ENCODE peak calls at places on chromosomes 3 and 15, in seven cellular contexts. E is nephron progenitor cell, P is lung, C is HTR-8/SVneo, T is nucleus accumbens, X is fibroblast of mammary gland, M is kidney epithelial cell. U is an unnamed sample.
A peak's percentile ranks its signal among the peaks of the same experiment; 100 is the strongest.

GRCh38 chr3:195916991-195917390 is 8.6 kb upstream of the TNK2 start:
- DNase-seq in E (no peak), P (no peak), C (no peak), T (no peak), X (no peak), M (no peak), U (no peak)

GRCh38 chr3:125431391-125431790 is 56.3 kb upstream of the ZNF148 start:
- DNase-seq in E (no peak), P (no peak), C (no peak), T (no peak), X (peak; percentile 5), M (no peak), U (no peak)

GRCh38 chr3:21216598-21216997 is 534.4 kb downstream of the ZNF385D start:
- DNase-seq in E (no peak), P (no peak), C (no peak), T (no peak), X (peak; percentile 25), M (no peak), U (no peak)

GRCh38 chr3:54596087-54596486 is 331.8 kb downstream of the LRTM1 start:
- DNase-seq in E (no peak), P (no peak), C (no peak), T (no peak), X (no peak), M (no peak), U (no peak)

GRCh38 chr3:52143616-52144015 is 10.6 kb downstream of the POC1A start:
- DNase-seq in E (no peak), P (no peak), C (no peak), T (no peak), X (no peak), M (no peak), U (no peak)

GRCh38 chr3:43879166-43879565 is 188.4 kb downstream of the ABHD5 start:
- DNase-seq in E (peak; percentile 41), P (no peak), C (no peak), T (no peak), X (peak; percentile 34), M (no peak), U (no peak)

GRCh38 chr3:31472479-31473390 is 60.0 kb upstream of the STT3B start:
- DNase-seq in E (no peak), P (no peak), C (no peak), T (no peak), X (peak; percentile 77), M (peak; percentile 67), U (peak; percentile 42)

GRCh38 chr15:68578175-68578959 is 426 bp upstream of the CORO2B start:
- DNase-seq in E (peak; percentile 71), P (peak; percentile 45), C (peak; percentile 38), T (peak; percentile 80), X (peak; percentile 63), M (no peak), U (peak; percentile 68)

GRCh38 chr15:70299931-70300858 is 202.5 kb upstream of the TLE3 start:
- DNase-seq in E (no peak), P (no peak), C (no peak), T (no peak), X (no peak), M (no peak), U (no peak)

GRCh38 chr3:10738688-10739372 is 77.2 kb upstream of the SLC6A11 start:
- DNase-seq in E (peak; percentile 89), P (peak; percentile 61), C (peak; percentile 63), T (peak; percentile 51), X (peak; percentile 57), M (peak; percentile 14), U (peak; percentile 70)

GRCh38 chr3:13308406-13308805 is 111.7 kb downstream of the NUP210 start:
- DNase-seq in E (peak; percentile 38), P (no peak), C (peak; percentile 41), T (peak; percentile 36), X (peak; percentile 30), M (peak; percentile 9), U (peak; percentile 22)

GRCh38 chr3:122786067-122786466 is 7.6 kb downstream of the HSPBAP1 start:
- DNase-seq in E (no peak), P (no peak), C (no peak), T (no peak), X (peak; percentile 62), M (peak; percentile 39), U (peak; percentile 35)

GRCh38 chr3:191774485-191774884 is 313.5 kb downstream of the PYDC2 start:
- DNase-seq in E (peak; percentile 1), P (no peak), C (peak; percentile 42), T (no peak), X (peak; percentile 93), M (peak; percentile 9), U (peak; percentile 85)

GRCh38 chr15:27017168-27017809 is 46.3 kb downstream of the GABRG3 start:
- DNase-seq in E (peak; percentile 85), P (no peak), C (no peak), T (peak; percentile 9), X (peak; percentile 46), M (peak; percentile 26), U (peak; percentile 30)

GRCh38 chr15:57259511-57260143 is 116.7 kb upstream of the CGNL1 start:
- DNase-seq in E (peak; percentile 38), P (no peak), C (no peak), T (no peak), X (no peak), M (no peak), U (no peak)

GRCh38 chr15:31129769-31130303 is 28.3 kb upstream of the TRPM1 start:
- DNase-seq in E (no peak), P (no peak), C (no peak), T (no peak), X (no peak), M (no peak), U (no peak)

GRCh38 chr3:5254281-5255048 is 67.0 kb downstream of the EDEM1 start:
- DNase-seq in E (no peak), P (no peak), C (no peak), T (no peak), X (no peak), M (peak; percentile 68), U (no peak)

GRCh38 chr3:191119415-191120295 is 79.4 kb upstream of the OSTN start:
- DNase-seq in E (no peak), P (no peak), C (no peak), T (no peak), X (no peak), M (no peak), U (no peak)

GRCh38 chr15:98914626-98915025 is 93.0 kb downstream of the PGPEP1L start:
- DNase-seq in E (no peak), P (no peak), C (no peak), T (no peak), X (peak; percentile 95), M (no peak), U (peak; percentile 90)

GRCh38 chr3:168100777-168101492 is 5.2 kb upstream of the GOLIM4 start:
- DNase-seq in E (no peak), P (no peak), C (no peak), T (no peak), X (peak; percentile 32), M (no peak), U (peak; percentile 37)

GRCh38 chr3:187702507-187703033 is at the start of gene RTP2:
- DNase-seq in E (no peak), P (no peak), C (no peak), T (no peak), X (no peak), M (no peak), U (no peak)

GRCh38 chr3:187738400-187739124 is 6.7 kb downstream of the BCL6 start:
- DNase-seq in E (peak; percentile 78), P (peak; percentile 93), C (peak; percentile 90), T (peak; percentile 80), X (peak; percentile 93), M (no peak), U (peak; percentile 95)